ENCODE peak calls at places on chromosomes 16 and 17, in four cellular contexts. N, G, T and P are unnamed samples.

GRCh38 chr16:8583712-8584111 is 6.6 kb downstream of the TMEM114 start:
- DNase-seq in G (no peak), N (no peak), T (no peak), P (no peak)

GRCh38 chr17:53168413-53168812 is 654.3 kb upstream of the KIF2B start:
- DNase-seq in N (no peak), T (no peak), G (no peak), P (no peak)

GRCh38 chr16:65783709-65784474 is 582.6 kb upstream of the CDH5 start:
- DNase-seq in N (no peak), T (no peak), G (no peak), P (no peak)

GRCh38 chr16:57722651-57723050 is 12.9 kb upstream of the KATNB1 start:
- DNase-seq in G (no peak), N (peak; percentile 34), T (no peak), P (no peak)

GRCh38 chr16:69182730-69183416 is 4.1 kb upstream of the SNTB2 start:
- DNase-seq in N (no peak), T (no peak), G (no peak), P (no peak)

GRCh38 chr16:89118361-89119061 is 24.9 kb downstream of the ACSF3 start:
- DNase-seq in G (no peak), T (no peak), N (peak; percentile 73), P (no peak)

GRCh38 chr17:8935194-8935593 is 30.3 kb downstream of the PIK3R5 start:
- DNase-seq in G (no peak), T (no peak), N (peak; percentile 84), P (no peak)

GRCh38 chr16:83899272-83899897 is 470 bp downstream of the MLYCD start:
- DNase-seq in T (no peak), G (peak; percentile 27), N (peak; percentile 90), P (peak; percentile 50)

GRCh38 chr16:21710938-21711337 is 47.2 kb downstream of the OTOA start:
- DNase-seq in N (no peak), G (no peak), T (no peak), P (no peak)

GRCh38 chr16:88013091-88013609 is 61.9 kb downstream of the BANP start:
- DNase-seq in T (no peak), N (no peak), G (no peak), P (no peak)

GRCh38 chr17:49193513-49194296 is 16.7 kb downstream of the GNGT2 start:
- DNase-seq in N (peak; percentile 79), G (peak; percentile 88), T (peak; percentile 56), P (no peak)

GRCh38 chr17:64005734-64006167 is 7.6 kb downstream of the PRR29 start:
- DNase-seq in N (peak; percentile 74), T (no peak), G (peak; percentile 26), P (no peak)

GRCh38 chr16:88569985-88570690 is at the start of gene ZC3H18:
- DNase-seq in T (peak; percentile 99), N (peak; percentile 99), G (peak; percentile 95), P (peak; percentile 99)

GRCh38 chr17:309361-309888 is 43.2 kb downstream of the RPH3AL start:
- DNase-seq in N (peak; percentile 54), T (no peak), G (no peak), P (no peak)

GRCh38 chr16:83771306-83771942 is 36.4 kb upstream of the HSBP1 start:
- DNase-seq in T (no peak), G (peak; percentile 18), N (no peak), P (no peak)

GRCh38 chr16:86761117-86761971 is 183.0 kb downstream of the FOXL1 start:
- DNase-seq in G (no peak), N (peak; percentile 75), T (peak; percentile 69), P (peak; percentile 42)

GRCh38 chr17:14699569-14700190 is 398.8 kb downstream of the HS3ST3B1 start:
- DNase-seq in N (no peak), T (no peak), G (no peak), P (no peak)

GRCh38 chr16:2212362-2213324 is 2.0 kb upstream of the BRICD5 start:
- DNase-seq in G (no peak), T (no peak), N (no peak), P (no peak)

GRCh38 chr17:10215286-10215685 is 16.9 kb upstream of the GAS7 start:
- DNase-seq in N (no peak), G (no peak), T (no peak), P (no peak)

GRCh38 chr17:1168537-1169234 is 11.1 kb downstream of the ABR start:
- DNase-seq in G (no peak), N (no peak), T (no peak), P (no peak)

GRCh38 chr17:78125138-78125913 is 3.2 kb downstream of the TMC6 start:
- DNase-seq in N (peak; percentile 87), T (no peak), G (no peak), P (no peak)

GRCh38 chr16:578870-579405 is 9.2 kb downstream of the PIGQ start:
- DNase-seq in T (no peak), G (no peak), N (peak; percentile 93), P (peak; percentile 91)

GRCh38 chr16:969508-970378 is 1.0 kb downstream of the LMF1 start:
- DNase-seq in T (no peak), N (no peak), G (no peak), P (no peak)

GRCh38 chr16:11796227-11797165 is 562 bp downstream of the ZC3H7A start:
- DNase-seq in N (peak; percentile 93), G (peak; percentile 58), T (peak; percentile 54), P (no peak)

GRCh38 chr17:31533546-31534155 is 142.2 kb downstream of the RAB11FIP4 start:
- DNase-seq in T (peak; percentile 78), N (peak; percentile 80), G (no peak), P (no peak)

GRCh38 chr16:4345439-4346204 is 5.5 kb downstream of the PAM16 start:
- DNase-seq in N (peak; percentile 81), G (no peak), T (no peak), P (no peak)

GRCh38 chr16:89374393-89374948 is 115.9 kb downstream of the ANKRD11 start:
- DNase-seq in T (no peak), G (no peak), N (no peak), P (no peak)

GRCh38 chr16:51540259-51540658 is 389.2 kb upstream of the SALL1 start:
- DNase-seq in T (no peak), G (no peak), N (no peak), P (no peak)

GRCh38 chr16:2692251-2692947 is 10.1 kb downstream of the KCTD5 start:
- DNase-seq in G (no peak), T (no peak), N (no peak), P (no peak)

GRCh38 chr17:41678907-41679739 is 9.6 kb upstream of the EIF1 start:
- DNase-seq in T (no peak), G (no peak), N (no peak), P (no peak)

GRCh38 chr16:68257906-68258800 is 6.2 kb upstream of the SLC7A6 start:
- DNase-seq in G (no peak), T (peak; percentile 92), N (no peak), P (no peak)

GRCh38 chr16:79639576-79640311 is 39.2 kb upstream of the MAF start:
- DNase-seq in N (no peak), G (no peak), T (no peak), P (no peak)

GRCh38 chr16:24993722-24994686 is 21.2 kb downstream of the ARHGAP17 start:
- DNase-seq in N (no peak), G (no peak), T (peak; percentile 67), P (no peak)

DNA sequence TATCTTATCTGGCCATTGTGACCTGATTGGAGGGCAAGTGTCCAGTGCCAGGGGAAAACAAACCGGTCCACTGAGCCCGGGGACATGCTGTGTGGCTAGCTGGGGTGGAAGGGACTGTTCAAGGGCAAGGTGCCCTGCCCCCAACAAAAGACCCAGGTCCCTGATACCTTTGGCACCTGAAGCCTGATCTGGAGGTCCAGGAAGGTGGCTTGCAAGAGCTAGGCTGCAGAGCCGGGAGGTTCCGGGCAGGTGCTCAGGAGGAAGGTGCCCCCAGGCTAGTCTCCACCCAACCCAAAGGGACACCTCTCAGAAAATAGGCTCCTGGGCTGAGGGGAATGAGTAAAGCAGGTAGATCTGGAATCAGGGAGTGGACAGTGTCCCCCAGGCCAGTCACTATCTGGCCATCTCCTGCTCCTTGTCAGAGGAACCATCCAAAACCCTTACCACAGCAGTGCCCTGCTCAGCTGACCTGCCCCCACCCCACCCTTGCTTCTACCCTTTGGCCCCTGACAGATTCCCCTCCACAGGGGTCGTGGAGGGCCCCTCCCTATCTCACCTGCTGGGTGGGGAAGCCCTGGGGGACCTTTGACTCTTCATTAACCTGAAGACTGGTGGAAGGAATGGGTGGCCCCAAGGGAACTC is 6.2 kb downstream of the NAT9 start:
- DNase-seq in T (no peak), G (no peak), N (no peak), P (no peak)
- TF ChIP-seq POLR2A in T (no peak), G (no peak), N (no peak), P (no peak)

GRCh38 chr16:48384982-48385271 is 286 bp downstream of the SIAH1 start:
- DNase-seq in G (no peak), N (no peak), T (no peak), P (peak; percentile 51)
- TF ChIP-seq POLR2A in G (no peak), N (no peak), T (peak; percentile 26), P (no peak)

GRCh38 chr16:30986129-30986991 is 1.4 kb downstream of the HSD3B7 start:
- DNase-seq in T (no peak), N (no peak), G (no peak), P (no peak)

GRCh38 chr16:30983898-30984610 is 953 bp upstream of the HSD3B7 start:
- DNase-seq in T (no peak), N (no peak), G (no peak), P (no peak)

GRCh38 chr16:30983289-30983889 is 1.6 kb upstream of the HSD3B7 start:
- DNase-seq in N (no peak), G (no peak), T (no peak), P (no peak)

GRCh38 chr16:30985401-30986128 is 558 bp downstream of the HSD3B7 start:
- DNase-seq in G (peak; percentile 31), T (no peak), N (no peak), P (no peak)

GRCh38 chr16:30984669-30985400 is at the start of gene HSD3B7:
- DNase-seq in N (peak; percentile 97), T (peak; percentile 96), G (peak; percentile 90), P (peak; percentile 97)
- TF ChIP-seq POLR2A in N (no peak), T (no peak), G (peak; percentile 28), P (no peak)

GRCh38 chr16:81635336-81635947 is 143.6 kb upstream of the PLCG2 start:
- DNase-seq in T (no peak), G (no peak), N (no peak), P (no peak)

GRCh38 chr16:81638286-81638945 is 140.7 kb upstream of the PLCG2 start:
- DNase-seq in G (no peak), N (no peak), T (no peak), P (no peak)

GRCh38 chr16:81634380-81635121 is 144.5 kb upstream of the PLCG2 start:
- DNase-seq in N (no peak), G (peak; percentile 43), T (no peak), P (no peak)

GRCh38 chr16:81637336-81638235 is 141.5 kb upstream of the PLCG2 start:
- DNase-seq in G (no peak), N (no peak), T (no peak), P (no peak)

DNA sequence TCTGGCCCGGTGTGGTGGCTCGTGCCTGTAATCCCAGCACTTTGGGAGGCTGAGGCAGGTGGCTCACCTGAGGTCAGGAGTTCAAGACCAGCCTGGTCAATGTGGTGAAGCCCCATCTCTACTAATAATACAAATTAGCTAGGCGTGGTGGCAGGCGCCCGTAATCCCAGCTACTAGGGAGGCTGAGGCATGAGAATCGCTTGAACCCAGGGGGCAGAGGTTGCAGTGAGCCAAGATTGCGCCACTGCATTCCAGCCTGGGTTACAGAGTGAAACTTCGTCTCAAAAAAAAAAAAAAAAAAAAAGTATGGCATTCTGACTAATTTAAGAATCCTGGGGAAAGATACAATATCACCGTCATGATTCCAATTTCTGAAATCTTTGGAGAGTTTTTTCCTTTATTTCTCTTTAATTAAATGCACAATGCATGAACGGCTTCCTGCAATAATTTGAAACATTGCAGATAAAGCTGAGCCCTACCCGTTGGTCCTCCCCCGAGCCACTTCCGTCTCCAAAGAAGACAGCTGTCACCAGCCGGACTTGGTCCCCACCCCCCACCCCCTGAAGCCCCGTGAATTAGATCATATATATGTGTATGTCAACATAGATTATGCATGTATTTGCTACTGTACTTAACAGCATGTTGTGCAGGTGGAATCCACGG is 142.7 kb upstream of the PLCG2 start:
- DNase-seq in T (no peak), G (no peak), N (no peak), P (no peak)
- TF ChIP-seq POLR2A in T (no peak), G (no peak), N (no peak), P (no peak)